ENCODE peak calls at places on chromosomes 1 and 21, in four cellular contexts. H is iris pigment epithelial cell; V is fibroblast of lung; I is CD8-positive, alpha-beta T cell. P is an unnamed sample.

GRCh38 chr1:204335085-204335484 is 24.6 kb downstream of the PLEKHA6 start:
- DNase-seq in H (no peak), I (no peak), V (no peak), P (no peak)

GRCh38 chr1:13994386-13994785 is 294.4 kb downstream of the PRDM2 start:
- DNase-seq in I (no peak), V (no peak), H (no peak), P (no peak)

GRCh38 chr1:86207323-86207722 is 50.8 kb upstream of the COL24A1 start:
- DNase-seq in H (peak; percentile 71), I (no peak), V (peak; percentile 85), P (peak; percentile 74)

GRCh38 chr21:19340303-19340702 is 936.7 kb upstream of the TMPRSS15 start:
- DNase-seq in H (no peak), V (no peak), I (no peak), P (no peak)

GRCh38 chr1:116472431-116472961 is 98.3 kb downstream of the CD58 start:
- DNase-seq in V (no peak), H (peak; percentile 31), I (no peak), P (peak; percentile 40)

GRCh38 chr1:214031267-214031650 is 43.5 kb downstream of the PROX1 start:
- DNase-seq in I (no peak), V (no peak), H (no peak), P (no peak)

GRCh38 chr1:193884848-193885558 is 698.6 kb upstream of the B3GALT2 start:
- DNase-seq in V (no peak), H (no peak), I (no peak), P (no peak)

GRCh38 chr1:223770621-223771315 is 58.4 kb downstream of the CAPN2 start:
- DNase-seq in V (no peak), I (no peak), H (no peak), P (no peak)

GRCh38 chr1:219495737-219496408 is 117.0 kb downstream of the ZC3H11B start:
- DNase-seq in V (no peak), H (no peak), I (no peak), P (no peak)

P was measured in fibroblast of the aortic adventitia.